ENCODE peak calls at places on chromosomes 7 and 10, in four cellular contexts. L, I, J and S are unnamed samples.

GRCh38 chr10:119342017-119342734 is 134.8 kb downstream of the GRK5 start:
- DNase-seq in J (no peak), L (no peak), I (no peak), S (no peak)

GRCh38 chr10:61376908-61377368 is 76.2 kb downstream of the TMEM26 start:
- DNase-seq in L (no peak), J (no peak), I (no peak), S (no peak)

GRCh38 chr7:44099669-44100068 is 4.5 kb upstream of the AEBP1 start:
- DNase-seq in J (no peak), L (no peak), I (no peak), S (no peak)

GRCh38 chr10:86979977-86980448 is 11.7 kb downstream of the ADIRF start:
- DNase-seq in I (no peak), L (no peak), J (no peak), S (no peak)

GRCh38 chr7:155206286-155207020 is 91.2 kb upstream of the INSIG1 start:
- DNase-seq in J (no peak), I (peak), L (no peak), S (peak)

GRCh38 chr7:99997545-99998137 is 17.8 kb upstream of the ZKSCAN1 start:
- DNase-seq in J (no peak), I (peak), L (peak), S (no peak)

GRCh38 chr10:29105516-29106215 is 183.2 kb upstream of the LYZL1 start:
- DNase-seq in J (no peak), L (no peak), I (peak), S (peak)

GRCh38 chr10:7547825-7548224 is 118.9 kb downstream of the ITIH5 start:
- DNase-seq in L (no peak), I (no peak), J (no peak), S (no peak)

GRCh38 chr7:96605045-96605716 is 104.5 kb downstream of the SEM1 start:
- DNase-seq in L (no peak), I (no peak), J (no peak), S (no peak)

GRCh38 chr10:98488669-98489430 is 42.1 kb upstream of the HPS1 start:
- DNase-seq in L (no peak), J (no peak), I (no peak), S (no peak)

GRCh38 chr10:26909753-26910152 is 49.0 kb upstream of the ABI1 start:
- DNase-seq in L (no peak), I (no peak), J (no peak), S (no peak)

GRCh38 chr10:71569775-71570588 is 149.6 kb downstream of the C10orf105 start:
- DNase-seq in L (peak), I (peak), J (peak), S (peak)

GRCh38 chr10:132449826-132450211 is 52.8 kb downstream of the PWWP2B start:
- DNase-seq in L (no peak), I (no peak), J (no peak), S (no peak)

GRCh38 chr7:90210925-90211324 is 615 bp upstream of the STEAP2 start:
- DNase-seq in I (no peak), J (no peak), L (peak), S (no peak)

GRCh38 chr10:98168766-98169165 is 34.3 kb downstream of the R3HCC1L start:
- DNase-seq in J (no peak), I (no peak), L (no peak), S (no peak)

GRCh38 chr7:132419538-132419937 is 156.7 kb downstream of the PLXNA4 start:
- DNase-seq in I (no peak), J (no peak), L (no peak), S (no peak)

GRCh38 chr10:104253576-104254410 is 899 bp upstream of the GSTO1 start:
- DNase-seq in J (no peak), I (no peak), L (peak), S (no peak)

GRCh38 chr7:116218051-116218645 is 7.8 kb downstream of the TES start:
- DNase-seq in L (no peak), J (no peak), I (peak), S (peak)

GRCh38 chr7:38413784-38414183 is 140.3 kb upstream of the TARP start:
- DNase-seq in L (no peak), I (no peak), J (no peak), S (no peak)

GRCh38 chr10:25831138-25831537 is 102.9 kb upstream of the MYO3A start:
- DNase-seq in L (no peak), J (no peak), I (peak), S (peak)

GRCh38 chr10:2861632-2862210 is 205.6 kb upstream of the PFKP start:
- DNase-seq in I (no peak), J (no peak), L (no peak), S (no peak)

GRCh38 chr7:76252020-76252419 is 50.3 kb downstream of the SRRM3 start:
- DNase-seq in L (no peak), I (no peak), J (no peak), S (no peak)

GRCh38 chr7:22087861-22088260 is 142.2 kb upstream of the CDCA7L start:
- DNase-seq in J (no peak), I (no peak), L (no peak), S (no peak)

GRCh38 chr10:44619975-44620374 is 235.1 kb upstream of the CXCL12 start:
- DNase-seq in I (peak), L (no peak), J (no peak), S (no peak)

GRCh38 chr7:151714201-151714600 is 162.7 kb downstream of the PRKAG2 start:
- DNase-seq in I (no peak), L (no peak), J (no peak), S (no peak)

GRCh38 chr7:25075459-25075858 is 49.6 kb downstream of the CYCS start:
- DNase-seq in I (no peak), J (no peak), L (no peak), S (no peak)

GRCh38 chr10:43785252-43785651 is 136.6 kb upstream of the ZNF32 start:
- DNase-seq in J (no peak), L (no peak), I (no peak), S (no peak)

GRCh38 chr7:98250789-98251188 is 1.2 kb downstream of the TECPR1 start:
- DNase-seq in J (no peak), L (no peak), I (no peak), S (no peak)

GRCh38 chr7:151117565-151117964 is 31.3 kb downstream of the AGAP3 start:
- DNase-seq in J (no peak), L (no peak), I (no peak), S (no peak)

GRCh38 chr7:124322561-124322960 is 289.7 kb upstream of the TMEM229A start:
- DNase-seq in J (no peak), L (no peak), I (no peak), S (no peak)

GRCh38 chr7:34133356-34133982 is 228.1 kb downstream of the BMPER start:
- DNase-seq in I (peak), J (no peak), L (no peak), S (no peak)

GRCh38 chr7:37510043-37510634 is 61.5 kb upstream of the ELMO1 start:
- DNase-seq in J (no peak), I (peak), L (peak), S (no peak)

GRCh38 chr10:990808-991207 is 2.6 kb downstream of the GTPBP4 start:
- DNase-seq in L (no peak), J (no peak), I (no peak), S (no peak)

GRCh38 chr10:18549105-18549504 is 102.3 kb downstream of the NSUN6 start:
- DNase-seq in I (no peak), L (no peak), J (no peak), S (no peak)

GRCh38 chr10:11906714-11907113 is 83.6 kb downstream of the PROSER2 start:
- DNase-seq in J (no peak), L (no peak), I (no peak), S (no peak)

GRCh38 chr7:10913457-10913856 is 60.2 kb upstream of the PHF14 start:
- DNase-seq in L (no peak), J (no peak), I (no peak), S (no peak)

GRCh38 chr7:94571816-94572215 is 62.2 kb downstream of the CASD1 start:
- DNase-seq in J (no peak), L (no peak), I (no peak), S (no peak)